ENCODE peak calls at places on chromosomes 13 and 19, in four cellular contexts. J is K562, Y is GM12891, R is GM12878. S is an unnamed sample.

GRCh38 chr13:77291779-77292178 is 35.1 kb downstream of the MYCBP2 start:
- DNase-seq in R (no peak), J (no peak), Y (no peak), S (no peak)

GRCh38 chr13:20579193-20579592 is 12.2 kb downstream of the IFT88 start:
- DNase-seq in J (no peak), Y (no peak), R (no peak), S (no peak)

GRCh38 chr13:47896546-47896945 is 104.5 kb downstream of the SUCLA2 start:
- DNase-seq in R (no peak), J (no peak), Y (no peak), S (no peak)

GRCh38 chr13:32267836-32268439 is 47.2 kb downstream of the ZAR1L start:
- DNase-seq in R (no peak), Y (peak), J (no peak), S (no peak)

GRCh38 chr19:47781590-47782318 is 3.3 kb downstream of the SELENOW start:
- DNase-seq in Y (no peak), R (no peak), J (no peak), S (no peak)

GRCh38 chr13:97574926-97575325 is 141.0 kb downstream of the RAP2A start:
- DNase-seq in R (no peak), J (peak), Y (no peak), S (no peak)

GRCh38 chr13:73984949-73985691 is 149.1 kb downstream of the KLF12 start:
- DNase-seq in J (no peak), Y (no peak), R (no peak), S (no peak)

GRCh38 chr13:94712812-94713555 is 639 bp upstream of the SOX21 start:
- DNase-seq in R (no peak), Y (no peak), J (no peak), S (no peak)

GRCh38 chr13:113967206-113967720 is 6.6 kb downstream of the C13orf46 start:
- DNase-seq in Y (no peak), R (no peak), J (no peak), S (no peak)

GRCh38 chr19:41356984-41357739 is 3.4 kb upstream of the TGFB1 start:
- DNase-seq in J (no peak), R (no peak), Y (no peak), S (no peak)

GRCh38 chr19:47002106-47002766 is 17.4 kb upstream of the NPAS1 start:
- DNase-seq in Y (no peak), J (no peak), R (no peak), S (no peak)

GRCh38 chr13:112143046-112143752 is 76.2 kb downstream of the SOX1 start:
- DNase-seq in J (no peak), Y (no peak), R (no peak), S (no peak)

GRCh38 chr19:31553112-31553843 is 204.0 kb upstream of the TSHZ3 start:
- DNase-seq in R (no peak), Y (no peak), J (no peak), S (no peak)

GRCh38 chr13:51920786-51921185 is 59.0 kb downstream of the CCDC70 start:
- DNase-seq in J (no peak), Y (no peak), R (no peak), S (no peak)

GRCh38 chr19:34104099-34104498 is 68.2 kb upstream of the LSM14A start:
- DNase-seq in J (no peak), Y (no peak), R (no peak), S (peak)

GRCh38 chr13:38850868-38851626 is 139.6 kb downstream of the STOML3 start:
- DNase-seq in J (no peak), R (no peak), Y (no peak), S (no peak)

GRCh38 chr19:4567584-4568071 is 8.1 kb upstream of the SEMA6B start:
- DNase-seq in Y (no peak), R (no peak), J (peak), S (peak)

GRCh38 chr19:49932731-49933131 is 3.4 kb upstream of the NUP62 start:
- DNase-seq in R (no peak), J (no peak), Y (no peak), S (no peak)

GRCh38 chr13:66265446-66265845 is 964.7 kb downstream of the PCDH9 start:
- DNase-seq in Y (no peak), J (no peak), R (no peak), S (no peak)

GRCh38 chr13:26784704-26785639 is 24.4 kb upstream of the GPR12 start:
- DNase-seq in J (no peak), Y (no peak), R (no peak), S (no peak)

GRCh38 chr13:42474954-42475353 is 99.0 kb upstream of the TNFSF11 start:
- DNase-seq in Y (no peak), J (no peak), R (no peak), S (no peak)

GRCh38 chr19:49409441-49410029 is 13.7 kb downstream of the PTH2 start:
- DNase-seq in R (peak), J (no peak), Y (no peak), S (no peak)

GRCh38 chr19:10769533-10770491 is 51.9 kb downstream of the DNM2 start:
- DNase-seq in R (no peak), Y (no peak), J (peak), S (no peak)

GRCh38 chr13:20721454-20722357 is 18.2 kb downstream of the IL17D start:
- DNase-seq in J (peak), Y (peak), R (no peak), S (no peak)

GRCh38 chr13:39786091-39786490 is 130.6 kb downstream of the COG6 start:
- DNase-seq in Y (no peak), J (no peak), R (no peak), S (no peak)

GRCh38 chr19:6459356-6460098 is at the start of gene SLC25A23:
- DNase-seq in J (peak), R (peak), Y (peak), S (peak)

GRCh38 chr19:12652219-12652618 is 14.3 kb downstream of the MAN2B1 start:
- DNase-seq in R (no peak), J (no peak), Y (no peak), S (no peak)

GRCh38 chr19:12872941-12873890 is 8.0 kb downstream of the DNASE2 start:
- DNase-seq in R (no peak), J (peak), Y (peak), S (peak)

GRCh38 chr19:35288331-35288730 is 3.6 kb upstream of the MAG start:
- DNase-seq in Y (no peak), J (no peak), R (no peak), S (no peak)

GRCh38 chr19:54606891-54607781 is 13.7 kb downstream of the LILRA1 start:
- DNase-seq in J (no peak), R (peak), Y (no peak), S (no peak)

GRCh38 chr19:40416918-40417713 is 3.9 kb upstream of the PRX start:
- DNase-seq in R (no peak), Y (no peak), J (peak), S (no peak)

GRCh38 chr19:7907544-7907943 is 3.9 kb downstream of the MAP2K7 start:
- DNase-seq in R (no peak), J (no peak), Y (no peak), S (no peak)

GRCh38 chr19:3353493-3353892 is 12.9 kb upstream of the NFIC start:
- DNase-seq in Y (no peak), R (no peak), J (no peak), S (no peak)

GRCh38 chr19:55118401-55118991 is 1.1 kb upstream of the PPP1R12C start:
- DNase-seq in R (no peak), Y (no peak), J (peak), S (peak)

GRCh38 chr13:27006519-27007161 is 165.0 kb downstream of the USP12 start:
- DNase-seq in J (no peak), Y (no peak), R (no peak), S (no peak)

GRCh38 chr13:101152184-101152583 is 264.1 kb downstream of the NALCN start:
- DNase-seq in J (no peak), R (no peak), Y (no peak), S (no peak)
- TF ChIP-seq SPI1 in J (no peak), R (no peak), Y (no peak), S (no peak)

DNA sequence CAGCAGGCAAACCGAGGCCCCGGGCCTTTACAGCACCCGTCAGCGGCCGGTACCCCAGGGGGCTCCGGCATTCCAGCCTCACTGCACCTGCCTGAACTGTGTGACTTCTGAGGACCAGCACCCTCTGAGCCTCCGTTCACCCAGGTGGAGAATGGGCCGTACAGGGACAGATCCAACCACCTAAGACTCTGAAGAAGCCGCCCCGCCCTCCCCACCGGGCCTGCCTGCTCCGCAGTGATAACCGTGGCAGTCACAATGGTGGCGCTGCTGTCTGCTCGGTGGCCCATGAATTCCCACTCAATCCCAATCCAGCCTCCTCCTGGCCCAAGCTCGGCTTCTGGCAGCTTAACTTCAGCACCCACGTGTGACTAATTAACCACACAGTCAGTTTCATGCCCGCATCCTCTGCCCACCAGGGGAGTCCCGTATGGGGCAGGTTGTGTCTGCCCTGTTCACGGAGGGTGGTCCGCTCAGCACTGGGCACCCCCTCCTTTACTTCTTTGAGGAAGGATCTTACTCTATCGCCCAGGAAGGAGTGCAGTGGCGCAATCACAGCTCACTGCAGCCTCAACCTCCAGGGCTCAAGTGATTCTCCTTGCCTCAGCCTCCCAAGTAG is 3.4 kb downstream of the TCF3 start:
- DNase-seq in Y (no peak), R (no peak), J (no peak), S (no peak)
- TF ChIP-seq SPI1 in Y (no peak), R (no peak), J (no peak), S (no peak)

GRCh38 chr13:50357586-50358118 is 342.4 kb downstream of the KCNRG start:
- DNase-seq in J (peak), R (no peak), Y (no peak), S (no peak)
- TF ChIP-seq SPI1 in J (no peak), R (no peak), Y (no peak), S (no peak)

GRCh38 chr19:16628984-16629691 is 1.1 kb upstream of the MED26 start:
- DNase-seq in Y (no peak), J (no peak), R (peak), S (peak)
- TF ChIP-seq SPI1 in Y (no peak), J (no peak), R (no peak), S (no peak)

GRCh38 chr13:37618554-37618953 is 20.0 kb upstream of the POSTN start:
- DNase-seq in Y (no peak), R (no peak), J (no peak), S (no peak)
- TF ChIP-seq SPI1 in Y (no peak), R (no peak), J (no peak), S (no peak)

DNA sequence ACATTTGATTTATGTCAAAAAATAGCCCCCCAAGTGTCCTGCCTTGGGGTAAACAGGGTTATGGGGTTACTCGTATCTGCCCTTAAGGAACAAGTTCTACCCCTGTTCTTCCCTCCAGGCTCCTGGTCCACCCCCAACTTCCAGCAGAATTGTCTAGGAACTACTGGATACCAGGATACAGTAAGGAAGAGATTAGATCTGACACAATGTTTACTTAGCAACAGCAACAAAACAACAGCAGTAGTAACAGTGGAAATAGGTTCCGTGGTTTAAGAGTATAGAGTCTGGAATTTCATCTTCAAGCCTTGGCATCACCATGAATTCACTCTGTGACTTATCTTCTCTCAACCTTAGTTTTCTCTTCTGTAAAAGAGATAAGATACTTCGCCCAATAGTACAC is 1.7 kb upstream of the FAM98C start:
- DNase-seq in R (no peak), J (no peak), Y (no peak), S (no peak)
- TF ChIP-seq SPI1 in R (no peak), J (no peak), Y (no peak), S (no peak)

GRCh38 chr19:33000910-33001309 is 28.9 kb downstream of the FAAP24 start:
- DNase-seq in R (no peak), J (no peak), Y (no peak), S (no peak)

GRCh38 chr19:33008738-33009137 is 36.7 kb downstream of the FAAP24 start:
- DNase-seq in J (no peak), R (no peak), Y (no peak), S (no peak)

GRCh38 chr19:33000510-33000909 is 28.5 kb downstream of the FAAP24 start:
- DNase-seq in R (no peak), Y (no peak), J (no peak), S (no peak)

DNA sequence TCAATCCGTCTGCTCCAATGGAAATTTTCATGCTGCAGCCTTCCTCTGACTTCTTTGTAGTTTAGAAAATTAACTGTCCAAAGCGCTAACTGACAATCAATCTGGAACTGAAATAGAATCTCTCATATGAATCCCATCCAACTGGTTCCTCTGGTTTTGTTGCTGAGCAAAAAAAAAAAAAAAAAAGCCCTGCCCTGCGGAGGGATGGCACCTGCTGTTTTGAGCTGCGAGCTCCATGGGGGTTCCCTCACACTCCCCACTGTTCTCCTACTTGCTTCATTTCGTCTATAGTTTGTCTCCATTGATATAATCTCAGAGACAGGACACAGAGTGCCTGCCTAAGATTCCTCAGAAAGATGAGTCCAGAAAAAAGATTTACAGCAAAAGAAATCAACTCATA is 33.4 kb downstream of the FAAP24 start:
- DNase-seq in R (no peak), Y (no peak), J (no peak), S (no peak)
- TF ChIP-seq SPI1 in R (no peak), Y (no peak), J (no peak), S (no peak)

S was measured in HL-60.